ENCODE peak calls at places on chromosomes 16 and 17, in six cellular contexts. One of them, this sample, is unnamed.

GRCh38 chr16:86220552-86220951 is 289.8 kb upstream of the FOXF1 start:
- DNase-seq in neural progenitor cell: no peak
- DNase-seq in mammary epithelial cell: no peak
- DNase-seq in GM23248: no peak
- DNase-seq in K562: no peak
- DNase-seq in MM.1S: no peak
- DNase-seq in this sample: no peak

GRCh38 chr17:29445844-29446243 is 55.7 kb downstream of the TAOK1 start:
- DNase-seq in mammary epithelial cell: no peak
- DNase-seq in neural progenitor cell: no peak
- DNase-seq in GM23248: no peak
- DNase-seq in MM.1S: no peak
- DNase-seq in K562: no peak
- DNase-seq in this sample: no peak

GRCh38 chr17:63694974-63695773 is 4.8 kb downstream of the LIMD2 start:
- DNase-seq in neural progenitor cell: no peak
- DNase-seq in MM.1S: no peak
- DNase-seq in K562: no peak
- DNase-seq in GM23248: no peak
- DNase-seq in mammary epithelial cell: no peak
- DNase-seq in this sample: no peak

GRCh38 chr16:10219742-10220141 is 37.5 kb upstream of the GRIN2A start:
- DNase-seq in mammary epithelial cell: no peak
- DNase-seq in GM23248: no peak
- DNase-seq in neural progenitor cell: no peak
- DNase-seq in K562: no peak
- DNase-seq in MM.1S: no peak
- DNase-seq in this sample: no peak

GRCh38 chr17:31858647-31859486 is at the start of gene COPRS:
- DNase-seq in K562: peak
- DNase-seq in MM.1S: peak
- DNase-seq in mammary epithelial cell: peak
- DNase-seq in neural progenitor cell: peak
- DNase-seq in GM23248: peak
- DNase-seq in this sample: peak

GRCh38 chr16:27817038-27817437 is 246.5 kb downstream of the GSG1L start:
- DNase-seq in neural progenitor cell: no peak
- DNase-seq in MM.1S: no peak
- DNase-seq in mammary epithelial cell: no peak
- DNase-seq in K562: no peak
- DNase-seq in GM23248: no peak
- DNase-seq in this sample: no peak

GRCh38 chr17:2393954-2394749 is 6.7 kb downstream of the MNT start:
- DNase-seq in GM23248: no peak
- DNase-seq in K562: no peak
- DNase-seq in MM.1S: no peak
- DNase-seq in neural progenitor cell: peak
- DNase-seq in mammary epithelial cell: no peak
- DNase-seq in this sample: no peak

GRCh38 chr17:12463102-12463501 is 202.6 kb upstream of the MYOCD start:
- DNase-seq in MM.1S: no peak
- DNase-seq in GM23248: peak
- DNase-seq in neural progenitor cell: no peak
- DNase-seq in mammary epithelial cell: no peak
- DNase-seq in K562: no peak
- DNase-seq in this sample: no peak

GRCh38 chr17:9116861-9117568 is 95.7 kb downstream of the NTN1 start:
- DNase-seq in neural progenitor cell: no peak
- DNase-seq in K562: no peak
- DNase-seq in mammary epithelial cell: no peak
- DNase-seq in GM23248: no peak
- DNase-seq in MM.1S: no peak
- DNase-seq in this sample: no peak

GRCh38 chr17:82914375-82914774 is 74.6 kb upstream of the ZNF750 start:
- DNase-seq in mammary epithelial cell: no peak
- DNase-seq in K562: no peak
- DNase-seq in GM23248: peak
- DNase-seq in neural progenitor cell: no peak
- DNase-seq in MM.1S: no peak
- DNase-seq in this sample: no peak

GRCh38 chr17:64781013-64781392 is 118.9 kb upstream of the SMURF2 start:
- DNase-seq in K562: no peak
- DNase-seq in neural progenitor cell: peak
- DNase-seq in mammary epithelial cell: no peak
- DNase-seq in MM.1S: no peak
- DNase-seq in GM23248: peak
- DNase-seq in this sample: no peak

GRCh38 chr17:64780096-64781012 is 118.2 kb upstream of the SMURF2 start:
- DNase-seq in neural progenitor cell: peak
- DNase-seq in mammary epithelial cell: peak
- DNase-seq in K562: no peak
- DNase-seq in MM.1S: peak
- DNase-seq in GM23248: peak
- DNase-seq in this sample: no peak

GRCh38 chr17:64778367-64779290 is 116.5 kb upstream of the SMURF2 start:
- DNase-seq in MM.1S: no peak
- DNase-seq in mammary epithelial cell: no peak
- DNase-seq in neural progenitor cell: peak
- DNase-seq in K562: no peak
- DNase-seq in GM23248: peak
- DNase-seq in this sample: no peak

GRCh38 chr17:64778102-64778366 is 115.9 kb upstream of the SMURF2 start:
- DNase-seq in mammary epithelial cell: no peak
- DNase-seq in MM.1S: no peak
- DNase-seq in neural progenitor cell: no peak
- DNase-seq in K562: no peak
- DNase-seq in GM23248: peak
- DNase-seq in this sample: no peak

GRCh38 chr17:64779344-64780095 is 117.4 kb upstream of the SMURF2 start:
- DNase-seq in K562: no peak
- DNase-seq in GM23248: no peak
- DNase-seq in mammary epithelial cell: no peak
- DNase-seq in neural progenitor cell: peak
- DNase-seq in MM.1S: no peak
- DNase-seq in this sample: no peak
- TF ChIP-seq EZH2 in K562: no peak
- TF ChIP-seq EZH2 in GM23248: peak
- TF ChIP-seq EZH2 in mammary epithelial cell: no peak
- TF ChIP-seq EZH2 in neural progenitor cell: peak
- TF ChIP-seq EZH2 in MM.1S: no peak
- TF ChIP-seq EZH2 in this sample: no peak

GRCh38 chr17:68435361-68435760 is 21.9 kb downstream of the WIPI1 start:
- DNase-seq in mammary epithelial cell: no peak
- DNase-seq in neural progenitor cell: no peak
- DNase-seq in K562: no peak
- DNase-seq in GM23248: no peak
- DNase-seq in MM.1S: no peak
- DNase-seq in this sample: no peak

GRCh38 chr17:68435876-68436842 is 21.1 kb downstream of the WIPI1 start:
- DNase-seq in mammary epithelial cell: peak
- DNase-seq in neural progenitor cell: peak
- DNase-seq in MM.1S: peak
- DNase-seq in GM23248: peak
- DNase-seq in K562: peak
- DNase-seq in this sample: peak

GRCh38 chr17:68440526-68440925 is 16.8 kb downstream of the WIPI1 start:
- DNase-seq in GM23248: no peak
- DNase-seq in K562: no peak
- DNase-seq in neural progenitor cell: no peak
- DNase-seq in mammary epithelial cell: no peak
- DNase-seq in MM.1S: no peak
- DNase-seq in this sample: no peak

GRCh38 chr17:68439656-68440290 is 17.5 kb downstream of the WIPI1 start:
- DNase-seq in GM23248: no peak
- DNase-seq in K562: no peak
- DNase-seq in mammary epithelial cell: no peak
- DNase-seq in neural progenitor cell: no peak
- DNase-seq in MM.1S: peak
- DNase-seq in this sample: no peak

GRCh38 chr17:68437979-68438877 is 19.1 kb downstream of the WIPI1 start:
- DNase-seq in K562: peak
- DNase-seq in MM.1S: peak
- DNase-seq in mammary epithelial cell: no peak
- DNase-seq in GM23248: peak
- DNase-seq in neural progenitor cell: no peak
- DNase-seq in this sample: peak
- TF ChIP-seq EZH2 in K562: no peak
- TF ChIP-seq EZH2 in MM.1S: no peak
- TF ChIP-seq EZH2 in mammary epithelial cell: no peak
- TF ChIP-seq EZH2 in GM23248: no peak
- TF ChIP-seq EZH2 in neural progenitor cell: no peak
- TF ChIP-seq EZH2 in this sample: no peak

GRCh38 chr17:47917581-47917980 is 21.5 kb downstream of the SP2 start:
- DNase-seq in MM.1S: no peak
- DNase-seq in K562: no peak
- DNase-seq in GM23248: no peak
- DNase-seq in neural progenitor cell: no peak
- DNase-seq in mammary epithelial cell: no peak
- DNase-seq in this sample: no peak
- TF ChIP-seq EZH2 in MM.1S: no peak
- TF ChIP-seq EZH2 in K562: no peak
- TF ChIP-seq EZH2 in GM23248: no peak
- TF ChIP-seq EZH2 in neural progenitor cell: no peak
- TF ChIP-seq EZH2 in mammary epithelial cell: no peak
- TF ChIP-seq EZH2 in this sample: no peak

DNA sequence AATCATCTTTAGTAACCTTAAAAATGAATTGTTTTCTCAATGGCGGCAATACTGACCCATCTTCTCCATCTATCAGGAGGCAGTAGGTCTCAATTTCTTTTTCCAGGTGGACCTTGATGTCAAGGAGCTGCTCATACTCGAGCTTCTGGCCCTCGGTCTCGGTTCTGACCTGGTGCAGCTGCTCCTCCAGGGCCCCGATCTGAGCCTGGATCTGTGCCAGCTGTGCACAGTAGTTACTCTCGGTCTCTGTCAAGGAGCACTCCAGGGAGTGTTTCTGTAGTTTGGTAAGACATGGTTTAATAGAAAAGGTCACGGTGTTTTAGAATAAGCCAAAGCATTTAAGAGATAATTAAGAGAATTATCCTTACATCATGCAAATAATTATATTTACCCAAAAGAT is 4.9 kb downstream of the KRT27 start:
- DNase-seq in GM23248: no peak
- DNase-seq in MM.1S: no peak
- DNase-seq in mammary epithelial cell: no peak
- DNase-seq in neural progenitor cell: no peak
- DNase-seq in K562: no peak
- DNase-seq in this sample: no peak
- TF ChIP-seq EZH2 in GM23248: no peak
- TF ChIP-seq EZH2 in MM.1S: no peak
- TF ChIP-seq EZH2 in mammary epithelial cell: no peak
- TF ChIP-seq EZH2 in neural progenitor cell: no peak
- TF ChIP-seq EZH2 in K562: no peak
- TF ChIP-seq EZH2 in this sample: no peak

GRCh38 chr16:15435216-15435864 is 952 bp downstream of the BMERB1 start:
- DNase-seq in mammary epithelial cell: no peak
- DNase-seq in neural progenitor cell: peak
- DNase-seq in GM23248: peak
- DNase-seq in K562: no peak
- DNase-seq in MM.1S: no peak
- DNase-seq in this sample: no peak
- TF ChIP-seq EZH2 in mammary epithelial cell: no peak
- TF ChIP-seq EZH2 in neural progenitor cell: no peak
- TF ChIP-seq EZH2 in GM23248: no peak
- TF ChIP-seq EZH2 in K562: no peak
- TF ChIP-seq EZH2 in MM.1S: no peak
- TF ChIP-seq EZH2 in this sample: no peak

GRCh38 chr17:70166571-70166970 is 2.8 kb upstream of the KCNJ2 start:
- DNase-seq in GM23248: no peak
- DNase-seq in mammary epithelial cell: no peak
- DNase-seq in neural progenitor cell: no peak
- DNase-seq in MM.1S: no peak
- DNase-seq in K562: no peak
- DNase-seq in this sample: no peak

GRCh38 chr17:70168979-70169706 is at the start of gene KCNJ2:
- DNase-seq in K562: peak
- DNase-seq in MM.1S: peak
- DNase-seq in neural progenitor cell: peak
- DNase-seq in mammary epithelial cell: peak
- DNase-seq in GM23248: peak
- DNase-seq in this sample: no peak

GRCh38 chr17:70171159-70171558 is 1.8 kb downstream of the KCNJ2 start:
- DNase-seq in mammary epithelial cell: no peak
- DNase-seq in MM.1S: no peak
- DNase-seq in K562: no peak
- DNase-seq in GM23248: no peak
- DNase-seq in neural progenitor cell: no peak
- DNase-seq in this sample: no peak

GRCh38 chr17:70169707-70170597 is 620 bp downstream of the KCNJ2 start:
- DNase-seq in neural progenitor cell: no peak
- DNase-seq in K562: no peak
- DNase-seq in MM.1S: no peak
- DNase-seq in GM23248: peak
- DNase-seq in mammary epithelial cell: no peak
- DNase-seq in this sample: no peak

DNA sequence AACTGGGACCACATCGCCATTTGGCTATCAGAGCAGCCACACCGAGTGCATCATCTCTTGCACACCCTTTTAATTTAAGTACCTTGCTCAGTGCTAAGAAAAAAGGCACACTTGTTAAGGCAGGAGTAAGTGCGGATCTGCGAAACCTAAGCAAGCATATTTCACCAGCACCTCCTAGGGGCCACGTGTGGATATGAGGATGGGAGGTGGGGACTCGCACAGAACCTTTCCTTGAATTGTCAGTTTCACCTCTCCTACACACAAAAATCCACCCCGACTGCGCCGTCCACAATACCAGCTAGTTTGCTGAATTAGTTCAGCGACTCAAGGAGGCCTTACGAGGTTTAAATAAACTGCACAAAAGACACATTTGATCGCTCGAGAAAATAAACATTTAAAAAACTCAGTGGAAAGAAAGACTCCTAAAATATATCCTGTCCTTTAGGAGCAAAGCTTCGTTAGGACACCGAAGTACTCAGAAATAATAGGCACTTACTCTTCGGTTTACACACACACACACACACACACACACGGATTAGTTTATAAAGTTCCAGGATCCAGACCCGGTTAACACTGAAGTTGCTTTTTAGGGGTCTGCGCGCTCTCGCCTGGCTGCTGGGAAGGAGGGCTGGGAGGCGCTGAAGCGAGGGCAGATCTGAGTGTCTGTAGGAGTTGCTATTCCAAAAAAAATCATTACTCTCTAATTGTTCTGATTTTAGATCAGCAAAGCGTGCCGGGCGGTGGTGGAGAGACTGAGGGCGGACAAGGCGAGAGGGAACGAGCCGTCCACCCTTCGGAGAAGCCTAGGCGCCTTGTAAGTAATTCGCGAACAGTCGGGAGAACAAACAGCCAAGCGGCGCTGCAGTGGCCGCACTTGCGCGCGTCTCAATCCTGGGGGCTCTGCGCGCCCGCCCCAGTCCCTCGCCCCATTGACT is 1.0 kb upstream of the KCNJ2 start:
- DNase-seq in K562: peak
- DNase-seq in GM23248: peak
- DNase-seq in neural progenitor cell: peak
- DNase-seq in MM.1S: peak
- DNase-seq in mammary epithelial cell: peak
- DNase-seq in this sample: no peak
- TF ChIP-seq EZH2 in K562: no peak
- TF ChIP-seq EZH2 in GM23248: no peak
- TF ChIP-seq EZH2 in neural progenitor cell: no peak
- TF ChIP-seq EZH2 in MM.1S: no peak
- TF ChIP-seq EZH2 in mammary epithelial cell: no peak
- TF ChIP-seq EZH2 in this sample: no peak

This sample was measured in DND-41.